ENCODE peak calls at places on chromosomes 13 and 19, in nine cellular contexts. T, M, P, Q, F, E, Y, K and C are unnamed samples.
A peak's percentile ranks its signal among the peaks of the same experiment; 100 is the strongest.

GRCh38 chr19:8483165-8483564 is 19.3 kb downstream of the PRAM1 start:
- DNase-seq in M (no peak), P (no peak), Y (no peak), K (no peak), Q (no peak), E (no peak), F (no peak), T (no peak), C (no peak)

GRCh38 chr19:39411006-39411831 is 1.2 kb upstream of the PLEKHG2 start:
- DNase-seq in E (peak; percentile 69), F (no peak), Q (no peak), T (peak; percentile 80), Y (peak; percentile 79), K (no peak), M (no peak), P (no peak), C (peak; percentile 71)

GRCh38 chr13:65378484-65378883 is 1851.7 kb downstream of the PCDH9 start:
- DNase-seq in K (no peak), Q (no peak), T (no peak), Y (no peak), M (no peak), E (no peak), P (no peak), F (no peak), C (no peak)

GRCh38 chr19:52307275-52307674 is 10.3 kb downstream of the ZNF480 start:
- DNase-seq in T (peak; percentile 26), Q (no peak), E (no peak), P (no peak), K (peak; percentile 38), F (peak; percentile 51), Y (peak; percentile 72), M (no peak), C (no peak)

GRCh38 chr13:32660227-32660626 is 74.0 kb downstream of the PDS5B start:
- DNase-seq in Y (no peak), E (no peak), K (no peak), Q (no peak), P (no peak), M (no peak), T (no peak), F (no peak), C (no peak)

GRCh38 chr13:106238690-106239089 is 296.8 kb downstream of the EFNB2 start:
- DNase-seq in K (no peak), T (no peak), Q (no peak), Y (no peak), F (no peak), E (no peak), M (no peak), P (no peak), C (no peak)

GRCh38 chr13:51715613-51716012 is 88.3 kb downstream of the DHRS12 start:
- DNase-seq in Y (no peak), T (no peak), F (no peak), P (no peak), Q (no peak), K (no peak), M (no peak), E (no peak), C (peak; percentile 82)

GRCh38 chr19:30446844-30447243 is 74.7 kb downstream of the ZNF536 start:
- DNase-seq in P (no peak), F (no peak), Q (no peak), K (no peak), M (no peak), T (no peak), E (no peak), Y (no peak), C (no peak)

GRCh38 chr13:99199541-99200432 is 867 bp upstream of the UBAC2 start:
- DNase-seq in Q (no peak), P (no peak), F (no peak), M (no peak), Y (no peak), T (peak; percentile 16), E (no peak), K (peak; percentile 35), C (no peak)

GRCh38 chr13:32453981-32454380 is 26.1 kb upstream of the N4BP2L1 start:
- DNase-seq in T (no peak), K (peak; percentile 24), E (no peak), M (no peak), Y (no peak), F (no peak), P (no peak), Q (no peak), C (no peak)

GRCh38 chr19:42683917-42684513 is 56.3 kb downstream of the PSG3 start:
- DNase-seq in Q (peak; percentile 11), M (no peak), E (no peak), Y (peak; percentile 63), P (no peak), F (no peak), K (peak; percentile 56), T (peak; percentile 39), C (peak; percentile 42)

GRCh38 chr19:10152100-10152499 is 32.4 kb upstream of the EIF3G start:
- DNase-seq in T (no peak), M (no peak), E (no peak), Y (no peak), Q (no peak), F (no peak), P (no peak), K (no peak), C (no peak)

GRCh38 chr19:22286151-22286810 is at the start of gene ZNF729:
- DNase-seq in E (no peak), T (no peak), P (no peak), Y (no peak), M (no peak), Q (no peak), F (no peak), K (no peak), C (no peak)

GRCh38 chr13:79736356-79736755 is 255.4 kb downstream of the NDFIP2 start:
- DNase-seq in Q (no peak), F (no peak), T (no peak), Y (no peak), K (no peak), E (no peak), P (no peak), M (no peak), C (peak; percentile 81)

GRCh38 chr19:49779731-49780578 is 13.2 kb downstream of the AP2A1 start:
- DNase-seq in Y (no peak), K (no peak), M (no peak), P (no peak), T (no peak), F (no peak), E (no peak), Q (no peak), C (no peak)

GRCh38 chr13:52395704-52396103 is 10.3 kb downstream of the THSD1 start:
- DNase-seq in F (no peak), E (no peak), Y (no peak), T (no peak), P (no peak), K (no peak), Q (no peak), M (no peak), C (no peak)

GRCh38 chr19:50362030-50362412 is 3.4 kb downstream of the NAPSA start:
- DNase-seq in T (no peak), K (no peak), F (no peak), P (no peak), E (no peak), Q (no peak), Y (no peak), M (no peak), C (no peak)

GRCh38 chr13:41465215-41465907 is 8.0 kb downstream of the RGCC start:
- DNase-seq in Q (no peak), F (no peak), E (peak; percentile 64), T (peak; percentile 91), K (peak; percentile 91), M (no peak), Y (no peak), P (no peak), C (peak; percentile 88)

DNA sequence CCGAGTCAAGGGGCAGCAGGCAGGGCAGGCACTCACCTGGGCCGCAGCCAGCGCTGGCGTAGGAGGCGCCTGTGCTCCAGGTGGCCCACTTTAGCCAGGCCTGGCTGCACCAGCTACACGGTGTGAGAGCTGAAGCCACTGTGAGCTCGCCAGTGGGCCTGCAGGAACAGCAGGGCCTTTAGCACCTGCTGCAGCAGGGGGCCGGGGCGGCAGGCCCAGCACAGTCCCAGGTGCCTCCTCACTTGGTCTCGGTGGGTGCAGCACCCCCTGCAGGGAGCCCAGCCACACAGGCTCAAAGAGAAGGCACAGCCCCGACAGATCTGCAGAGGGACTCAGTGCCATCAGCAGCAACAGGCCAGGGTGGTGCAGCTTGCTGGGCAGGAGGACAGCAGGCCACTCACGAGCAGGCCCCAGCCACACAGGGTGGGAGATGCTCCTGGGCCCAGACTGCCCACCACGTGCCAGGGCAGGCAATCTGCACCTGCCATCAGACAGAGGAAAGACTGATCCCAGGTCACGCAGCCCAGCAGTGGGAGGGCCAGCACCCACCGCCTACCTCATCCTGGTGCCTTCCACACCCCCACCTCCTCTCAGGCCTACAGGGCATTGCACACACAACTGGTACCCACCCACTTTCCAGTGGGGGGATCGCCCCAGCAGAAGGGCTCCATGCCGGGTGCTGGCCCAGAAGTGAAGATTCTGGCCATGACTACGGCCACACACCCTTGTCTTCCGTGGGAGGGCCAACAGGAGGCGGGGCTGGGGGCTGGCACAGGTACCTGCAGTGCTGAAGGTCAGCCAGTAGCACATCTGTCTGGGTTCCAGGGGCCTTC is 15.8 kb downstream of the ARHGAP33 start:
- DNase-seq in F (no peak), Q (no peak), E (no peak), P (no peak), K (no peak), T (no peak), M (no peak), Y (peak; percentile 38), C (no peak)
- TF ChIP-seq CTCF in F (peak; percentile 20), Q (no peak), E (no peak), P (no peak), K (no peak), T (peak; percentile 5), M (peak; percentile 17), Y (peak; percentile 24), C (no peak)

GRCh38 chr19:41228486-41228885 is 9.5 kb downstream of the AXL start:
- DNase-seq in F (no peak), P (no peak), T (no peak), M (no peak), E (no peak), K (no peak), Y (no peak), Q (no peak), C (no peak)
- TF ChIP-seq CTCF in F (no peak), P (no peak), T (no peak), M (no peak), E (no peak), K (no peak), Y (no peak), Q (no peak), C (no peak)

GRCh38 chr19:925087-925911 is 536 bp upstream of the ARID3A start:
- DNase-seq in F (peak; percentile 88), P (peak; percentile 40), Y (peak; percentile 77), E (peak; percentile 82), M (peak; percentile 85), Q (peak; percentile 78), T (peak; percentile 76), K (peak; percentile 87), C (peak; percentile 41)
- TF ChIP-seq CTCF in F (no peak), P (no peak), Y (no peak), E (no peak), M (no peak), Q (no peak), T (no peak), K (no peak), C (no peak)

GRCh38 chr19:18590273-18591272 is 2.0 kb downstream of the REX1BD start:
- DNase-seq in T (peak; percentile 73), K (no peak), Y (peak; percentile 94), E (peak; percentile 62), M (peak; percentile 85), F (peak; percentile 98), Q (peak; percentile 74), P (no peak), C (peak; percentile 71)
- TF ChIP-seq CTCF in T (peak; percentile 30), K (no peak), Y (peak; percentile 44), E (peak; percentile 4), M (peak; percentile 74), F (peak; percentile 77), Q (peak; percentile 58), P (no peak), C (peak; percentile 53)